ENCODE peak calls at places on chromosomes 1 and 21, in ten cellular contexts. N, V, Z, Q, X, U, H, G, D and S are unnamed samples. For H3K27me3 and H3K9me3, the result is how much of the 10 kb centered on the place peaks cover.

GRCh38 chr1:30686236-30686635 is 37.1 kb downstream of the MATN1 start:
- DNase-seq in G (no peak), D (no peak), V (no peak), X (no peak), Q (peak), H (no peak), U (no peak), Z (no peak), N (no peak), S (no peak)

GRCh38 chr1:160169553-160170399 is 18.4 kb downstream of the ATP1A4 start:
- DNase-seq in U (no peak), V (no peak), Z (no peak), X (peak), N (no peak), H (no peak), Q (peak), D (no peak), G (peak), S (peak)

GRCh38 chr21:45259206-45259795 is 28.4 kb downstream of the POFUT2 start:
- DNase-seq in H (no peak), N (no peak), Z (no peak), G (no peak), U (no peak), D (no peak), Q (no peak), V (no peak), X (no peak), S (peak)

GRCh38 chr1:232991238-232991637 is 40.8 kb downstream of the NTPCR start:
- DNase-seq in G (no peak), X (no peak), U (no peak), H (no peak), Z (no peak), Q (no peak), N (no peak), V (no peak), D (no peak), S (no peak)

GRCh38 chr1:85934531-85934930 is 222.0 kb downstream of the COL24A1 start:
- DNase-seq in D (no peak), V (no peak), Z (no peak), U (no peak), H (no peak), N (peak), Q (no peak), X (no peak), G (no peak), S (no peak)

GRCh38 chr1:233289676-233290075 is 5.8 kb downstream of the PCNX2 start:
- DNase-seq in G (peak), X (no peak), D (no peak), U (no peak), V (no peak), N (no peak), Q (peak), H (no peak), Z (no peak), S (no peak)

GRCh38 chr1:83692524-83693336 is 306.2 kb downstream of the TTLL7 start:
- DNase-seq in H (peak), V (no peak), X (no peak), U (no peak), G (peak), Z (no peak), D (no peak), N (peak), Q (peak), S (no peak)

GRCh38 chr1:2231667-2232254 is 3.6 kb downstream of the SKI start:
- DNase-seq in N (peak), H (peak), Z (peak), G (no peak), Q (peak), X (no peak), V (peak), U (no peak), D (peak), S (peak)

GRCh38 chr1:101033017-101033416 is 7.4 kb upstream of the DPH5 start:
- DNase-seq in N (no peak), H (no peak), U (no peak), D (no peak), V (no peak), G (no peak), X (no peak), Q (no peak), Z (no peak), S (no peak)

GRCh38 chr1:15272009-15272781 is 25.2 kb downstream of the FHAD1 start:
- DNase-seq in X (peak), H (no peak), Q (peak), Z (peak), G (peak), D (peak), U (no peak), N (peak), V (no peak), S (no peak)

GRCh38 chr1:162387226-162388082 is 5.9 kb downstream of the C1orf226 start:
- DNase-seq in D (no peak), Q (peak), Z (peak), H (no peak), N (no peak), G (no peak), V (no peak), U (no peak), X (no peak), S (no peak)

GRCh38 chr1:59315529-59316433 is 18.9 kb downstream of the FGGY start:
- DNase-seq in V (no peak), Z (no peak), H (no peak), U (no peak), X (no peak), N (no peak), D (no peak), Q (no peak), G (no peak), S (no peak)

GRCh38 chr1:35564037-35564883 is 6.7 kb downstream of the NCDN start:
- DNase-seq in D (peak), V (peak), Q (peak), U (no peak), X (peak), G (no peak), N (peak), H (peak), Z (peak), S (peak)

GRCh38 chr1:33358771-33359503 is 38.0 kb upstream of the A3GALT2 start:
- DNase-seq in D (no peak), Q (no peak), U (no peak), Z (no peak), N (no peak), X (no peak), V (no peak), G (no peak), H (no peak), S (no peak)

GRCh38 chr1:212062832-212063438 is 27.4 kb downstream of the DTL start:
- DNase-seq in Z (no peak), X (peak), H (peak), V (peak), N (peak), Q (peak), D (no peak), U (no peak), G (no peak), S (no peak)

GRCh38 chr1:229238674-229239415 is 32.1 kb upstream of the RAB4A start:
- DNase-seq in G (no peak), D (peak), N (no peak), H (no peak), Z (no peak), U (no peak), Q (no peak), X (no peak), V (no peak), S (no peak)

GRCh38 chr1:160877221-160877620 is 7.8 kb downstream of the ITLN1 start:
- DNase-seq in V (peak), Q (no peak), G (no peak), D (no peak), N (no peak), H (peak), X (peak), Z (no peak), U (no peak), S (no peak)

GRCh38 chr1:115557715-115558114 is 84.1 kb upstream of the VANGL1 start:
- DNase-seq in Z (no peak), Q (peak), H (no peak), X (no peak), U (no peak), D (no peak), G (no peak), V (no peak), N (no peak), S (no peak)

GRCh38 chr1:54543729-54544496 is 4.1 kb upstream of the ACOT11 start:
- DNase-seq in U (no peak), H (no peak), N (peak), Z (no peak), G (no peak), D (no peak), Q (no peak), V (no peak), X (peak), S (peak)

GRCh38 chr1:4227986-4228385 is 327.9 kb upstream of the C1orf174 start:
- DNase-seq in D (no peak), N (no peak), H (no peak), X (no peak), Z (no peak), U (no peak), G (no peak), Q (no peak), V (no peak), S (no peak)

DNA sequence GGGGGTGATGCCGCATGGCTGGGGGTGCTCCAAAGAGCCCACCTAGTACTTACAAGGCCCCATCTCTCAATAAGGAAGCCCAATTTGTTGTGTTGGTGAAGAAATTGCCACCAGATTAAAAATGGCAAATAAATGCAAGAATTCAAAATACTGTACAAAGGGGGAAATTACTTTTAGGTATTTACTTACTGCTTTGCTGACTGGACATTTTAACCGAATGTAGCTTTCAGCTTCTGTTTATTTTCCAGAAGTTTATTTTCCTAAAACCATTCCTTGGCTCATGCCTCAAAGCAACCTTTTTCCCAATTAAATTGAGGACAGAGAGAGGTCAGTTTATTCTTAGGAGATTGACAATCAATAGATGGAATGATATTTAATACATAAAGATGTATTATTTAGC is 47.6 kb upstream of the H6PD start:
- DNase-seq in Z (no peak), D (no peak), Q (no peak), G (no peak), V (no peak), H (no peak), X (no peak), N (no peak), U (no peak), S (no peak)
- H3K27me3 ChIP-seq in Z (under half), D (under half), Q (under half), G (under half), V (under half), H (under half), X (under half), N (under half), U (under half), S (under half)

GRCh38 chr1:152623203-152623844 is 421 bp upstream of the LCE3A start:
- DNase-seq in X (peak), D (no peak), N (no peak), V (no peak), U (no peak), Q (no peak), Z (peak), H (no peak), G (no peak), S (no peak)
- H3K9me3 ChIP-seq in X (under half), D (under half), N (under half), V (under half), U (under half), Q (under half), Z (under half), H (under half), G (under half), S (under half)

DNA sequence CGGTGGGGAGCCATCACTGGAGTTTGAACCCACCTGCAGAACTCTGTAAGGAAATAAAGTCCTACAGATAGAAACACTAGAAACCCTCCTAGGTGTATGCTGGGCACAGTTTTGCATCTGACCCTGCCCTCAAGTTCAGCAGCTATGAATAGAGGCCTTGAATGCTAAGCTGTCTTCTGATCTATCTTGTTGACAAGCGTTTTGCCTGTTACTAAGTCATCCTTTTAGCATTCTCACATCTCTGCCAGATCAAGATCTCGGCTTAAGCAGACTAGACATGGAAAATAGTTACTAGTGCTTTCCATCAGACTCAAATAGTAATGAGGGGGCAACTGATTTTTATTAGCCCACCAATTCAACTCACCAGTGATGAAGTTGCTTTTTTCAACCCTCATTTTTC is 10.6 kb downstream of the TBX15 start:
- DNase-seq in U (no peak), Z (no peak), G (no peak), H (no peak), Q (no peak), D (no peak), N (no peak), X (no peak), V (no peak), S (no peak)
- H3K27me3 ChIP-seq in U (under half), Z (under half), G (under half), H (under half), Q (half or more), D (under half), N (half or more), X (under half), V (under half), S (under half)

GRCh38 chr1:227532019-227532619 is 31.2 kb upstream of the ZNF678 start:
- DNase-seq in N (no peak), Q (no peak), Z (no peak), X (no peak), D (no peak), V (no peak), U (no peak), H (no peak), G (no peak), S (no peak)
- H3K9me3 ChIP-seq in N (under half), Q (half or more), Z (under half), X (under half), D (under half), V (under half), U (half or more), H (under half), G (under half), S (half or more)

DNA sequence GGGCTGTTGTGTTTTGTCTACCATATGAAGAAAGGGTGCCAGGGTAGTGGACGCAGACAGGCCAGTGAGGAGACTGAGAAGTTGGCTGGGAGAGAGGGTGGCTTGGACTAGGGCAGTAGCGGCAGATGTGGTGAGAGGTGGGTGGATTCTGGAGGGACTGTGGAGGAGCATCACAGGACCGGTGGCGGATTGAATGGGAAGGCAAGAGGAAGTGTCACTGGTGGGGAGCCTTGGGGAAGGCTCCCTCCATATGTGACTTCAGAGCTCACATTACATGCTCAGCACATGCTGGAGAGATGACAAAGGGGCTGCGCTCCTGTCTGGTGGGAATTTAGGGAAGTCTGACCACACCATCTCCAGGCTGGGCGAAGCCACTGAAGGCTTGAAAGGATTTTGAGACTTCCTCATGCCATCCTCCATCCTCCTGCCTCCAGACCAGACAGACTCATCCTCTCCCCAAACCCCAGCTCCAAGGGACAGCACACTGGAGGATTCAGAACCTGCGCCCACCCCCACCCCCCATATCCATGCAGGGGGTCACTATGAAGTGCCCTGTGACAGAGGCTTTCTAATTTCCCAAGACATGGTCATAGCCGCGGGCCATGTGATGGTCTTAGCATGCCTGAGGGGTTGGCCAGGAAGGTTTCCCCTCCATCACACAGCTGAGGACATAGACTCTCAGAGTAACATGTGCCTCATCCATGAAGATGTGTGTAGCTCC is 138.8 kb upstream of the WNT4 start:
- DNase-seq in H (no peak), U (no peak), X (no peak), V (no peak), N (no peak), D (no peak), G (no peak), Z (no peak), Q (no peak), S (no peak)
- H3K27me3 ChIP-seq in H (under half), U (under half), X (under half), V (under half), N (half or more), D (under half), G (under half), Z (under half), Q (under half), S (under half)

GRCh38 chr1:66384258-66384657 is 149.7 kb upstream of the SGIP1 start:
- DNase-seq in Z (no peak), G (no peak), N (no peak), U (no peak), V (no peak), H (no peak), Q (no peak), D (no peak), X (no peak), S (no peak)
- H3K9me3 ChIP-seq in Z (under half), G (under half), N (under half), U (under half), V (under half), H (under half), Q (under half), D (under half), X (under half), S (under half)

GRCh38 chr1:50371749-50372148 is 51.5 kb downstream of the DMRTA2 start:
- DNase-seq in H (no peak), D (no peak), U (no peak), X (no peak), G (no peak), V (no peak), Q (no peak), N (no peak), Z (no peak), S (no peak)
- H3K27me3 ChIP-seq in H (under half), D (under half), U (under half), X (under half), G (under half), V (under half), Q (under half), N (under half), Z (under half), S (under half)

GRCh38 chr1:199287632-199288031 is 648.8 kb downstream of the PTPRC start:
- DNase-seq in V (no peak), D (no peak), U (no peak), H (no peak), Z (no peak), Q (no peak), G (no peak), X (no peak), N (peak), S (no peak)

GRCh38 chr1:199279872-199280649 is 641.2 kb downstream of the PTPRC start:
- DNase-seq in D (no peak), X (no peak), N (peak), Z (no peak), Q (no peak), V (no peak), G (no peak), H (no peak), U (no peak), S (no peak)

GRCh38 chr1:199282910-199283309 is 644.1 kb downstream of the PTPRC start:
- DNase-seq in U (no peak), V (no peak), G (no peak), N (peak), Q (no peak), X (no peak), H (no peak), Z (no peak), D (no peak), S (no peak)

GRCh38 chr1:199279107-199279506 is 640.3 kb downstream of the PTPRC start:
- DNase-seq in H (no peak), N (no peak), Z (no peak), V (no peak), U (no peak), X (no peak), Q (no peak), G (no peak), D (no peak), S (no peak)

GRCh38 chr1:199283814-199284213 is 645.0 kb downstream of the PTPRC start:
- DNase-seq in Q (no peak), Z (no peak), X (no peak), D (no peak), G (no peak), V (no peak), U (no peak), H (no peak), N (no peak), S (no peak)
- H3K9me3 ChIP-seq in Q (under half), Z (under half), X (under half), D (under half), G (under half), V (under half), U (under half), H (under half), N (under half), S (under half)

GRCh38 chr1:210330279-210330866 is 1.7 kb downstream of the HHAT start:
- DNase-seq in D (no peak), H (no peak), N (peak), G (no peak), X (no peak), U (no peak), Q (no peak), V (no peak), Z (no peak), S (no peak)
- H3K27me3 ChIP-seq in D (under half), H (under half), N (under half), G (half or more), X (under half), U (under half), Q (half or more), V (under half), Z (under half), S (under half)